ENCODE peak calls at places on chromosomes 4 and X, in ten cellular contexts. One of them, this sample, is unnamed.

GRCh38 chr4:2806392-2807355 is 13.8 kb downstream of the SH3BP2 start:
- DNase-seq in omental fat pad: no peak
- DNase-seq in neural crest cell: no peak
- DNase-seq in A549: no peak
- DNase-seq in colonic mucosa: peak
- DNase-seq in MM.1S: no peak
- DNase-seq in foreskin fibroblast: peak
- DNase-seq in H9: no peak
- DNase-seq in epithelial cell of esophagus: no peak
- DNase-seq in cardiac fibroblast: peak
- DNase-seq in this sample: peak

GRCh38 chr4:4256799-4257198 is 8.8 kb upstream of the TMEM128 start:
- DNase-seq in foreskin fibroblast: no peak
- DNase-seq in cardiac fibroblast: no peak
- DNase-seq in MM.1S: peak
- DNase-seq in neural crest cell: no peak
- DNase-seq in epithelial cell of esophagus: no peak
- DNase-seq in H9: peak
- DNase-seq in colonic mucosa: no peak
- DNase-seq in omental fat pad: no peak
- DNase-seq in A549: no peak
- DNase-seq in this sample: no peak

GRCh38 chr4:26076000-26076587 is 162.1 kb downstream of the SMIM20 start:
- DNase-seq in epithelial cell of esophagus: peak
- DNase-seq in colonic mucosa: no peak
- DNase-seq in neural crest cell: no peak
- DNase-seq in H9: no peak
- DNase-seq in omental fat pad: no peak
- DNase-seq in A549: no peak
- DNase-seq in foreskin fibroblast: peak
- DNase-seq in MM.1S: no peak
- DNase-seq in cardiac fibroblast: peak
- DNase-seq in this sample: no peak

GRCh38 chrX:10524578-10524977 is 95.8 kb downstream of the MID1 start:
- DNase-seq in colonic mucosa: no peak
- DNase-seq in foreskin fibroblast: no peak
- DNase-seq in A549: no peak
- DNase-seq in epithelial cell of esophagus: no peak
- DNase-seq in MM.1S: no peak
- DNase-seq in H9: no peak
- DNase-seq in omental fat pad: no peak
- DNase-seq in cardiac fibroblast: peak
- DNase-seq in neural crest cell: no peak
- DNase-seq in this sample: no peak

GRCh38 chr4:3836041-3836801 is 70.0 kb downstream of the ADRA2C start:
- DNase-seq in cardiac fibroblast: no peak
- DNase-seq in H9: peak
- DNase-seq in epithelial cell of esophagus: no peak
- DNase-seq in colonic mucosa: no peak
- DNase-seq in foreskin fibroblast: no peak
- DNase-seq in neural crest cell: no peak
- DNase-seq in MM.1S: no peak
- DNase-seq in omental fat pad: no peak
- DNase-seq in A549: no peak
- DNase-seq in this sample: no peak

GRCh38 chrX:39491548-39492297 is 606.0 kb downstream of the BCOR start:
- DNase-seq in H9: no peak
- DNase-seq in foreskin fibroblast: no peak
- DNase-seq in neural crest cell: no peak
- DNase-seq in omental fat pad: no peak
- DNase-seq in epithelial cell of esophagus: no peak
- DNase-seq in colonic mucosa: peak
- DNase-seq in cardiac fibroblast: no peak
- DNase-seq in A549: no peak
- DNase-seq in MM.1S: peak
- DNase-seq in this sample: no peak

GRCh38 chr4:1686440-1687036 is 2.4 kb upstream of the FAM53A start:
- DNase-seq in epithelial cell of esophagus: no peak
- DNase-seq in cardiac fibroblast: no peak
- DNase-seq in neural crest cell: no peak
- DNase-seq in omental fat pad: no peak
- DNase-seq in H9: no peak
- DNase-seq in A549: no peak
- DNase-seq in MM.1S: no peak
- DNase-seq in colonic mucosa: no peak
- DNase-seq in foreskin fibroblast: no peak
- DNase-seq in this sample: no peak

GRCh38 chr4:148052448-148052847 is 320.6 kb downstream of the ARHGAP10 start:
- DNase-seq in MM.1S: no peak
- DNase-seq in neural crest cell: no peak
- DNase-seq in epithelial cell of esophagus: no peak
- DNase-seq in omental fat pad: no peak
- DNase-seq in cardiac fibroblast: peak
- DNase-seq in colonic mucosa: no peak
- DNase-seq in foreskin fibroblast: no peak
- DNase-seq in H9: no peak
- DNase-seq in A549: no peak
- DNase-seq in this sample: no peak

GRCh38 chrX:150361070-150361776 is 1.9 kb upstream of the MAMLD1 start:
- DNase-seq in foreskin fibroblast: peak
- DNase-seq in cardiac fibroblast: no peak
- DNase-seq in MM.1S: no peak
- DNase-seq in H9: peak
- DNase-seq in epithelial cell of esophagus: peak
- DNase-seq in colonic mucosa: no peak
- DNase-seq in neural crest cell: no peak
- DNase-seq in omental fat pad: no peak
- DNase-seq in A549: peak
- DNase-seq in this sample: no peak

GRCh38 chrX:13092455-13092941 is 48.1 kb upstream of the FAM9C start:
- DNase-seq in cardiac fibroblast: no peak
- DNase-seq in A549: no peak
- DNase-seq in colonic mucosa: peak
- DNase-seq in neural crest cell: no peak
- DNase-seq in epithelial cell of esophagus: no peak
- DNase-seq in omental fat pad: no peak
- DNase-seq in H9: no peak
- DNase-seq in MM.1S: no peak
- DNase-seq in foreskin fibroblast: no peak
- DNase-seq in this sample: no peak

GRCh38 chrX:3549442-3549875 is 164.0 kb downstream of the PRKX start:
- DNase-seq in MM.1S: no peak
- DNase-seq in colonic mucosa: no peak
- DNase-seq in omental fat pad: no peak
- DNase-seq in H9: no peak
- DNase-seq in foreskin fibroblast: peak
- DNase-seq in cardiac fibroblast: peak
- DNase-seq in epithelial cell of esophagus: peak
- DNase-seq in neural crest cell: peak
- DNase-seq in A549: peak
- DNase-seq in this sample: no peak

GRCh38 chr4:89306486-89307184 is 965 bp downstream of the GPRIN3 start:
- DNase-seq in MM.1S: peak
- DNase-seq in omental fat pad: no peak
- DNase-seq in A549: peak
- DNase-seq in cardiac fibroblast: no peak
- DNase-seq in colonic mucosa: peak
- DNase-seq in neural crest cell: no peak
- DNase-seq in epithelial cell of esophagus: no peak
- DNase-seq in H9: no peak
- DNase-seq in foreskin fibroblast: no peak
- DNase-seq in this sample: no peak

GRCh38 chr4:183906486-183906735 is 1.3 kb downstream of the STOX2 start:
- DNase-seq in H9: no peak
- DNase-seq in MM.1S: no peak
- DNase-seq in A549: no peak
- DNase-seq in foreskin fibroblast: no peak
- DNase-seq in neural crest cell: no peak
- DNase-seq in omental fat pad: no peak
- DNase-seq in epithelial cell of esophagus: no peak
- DNase-seq in colonic mucosa: no peak
- DNase-seq in cardiac fibroblast: no peak
- DNase-seq in this sample: no peak

GRCh38 chr4:158461336-158461735 is 60.3 kb upstream of the RXFP1 start:
- DNase-seq in epithelial cell of esophagus: peak
- DNase-seq in cardiac fibroblast: no peak
- DNase-seq in neural crest cell: no peak
- DNase-seq in H9: no peak
- DNase-seq in omental fat pad: no peak
- DNase-seq in A549: no peak
- DNase-seq in colonic mucosa: no peak
- DNase-seq in foreskin fibroblast: peak
- DNase-seq in MM.1S: no peak
- DNase-seq in this sample: no peak

DNA sequence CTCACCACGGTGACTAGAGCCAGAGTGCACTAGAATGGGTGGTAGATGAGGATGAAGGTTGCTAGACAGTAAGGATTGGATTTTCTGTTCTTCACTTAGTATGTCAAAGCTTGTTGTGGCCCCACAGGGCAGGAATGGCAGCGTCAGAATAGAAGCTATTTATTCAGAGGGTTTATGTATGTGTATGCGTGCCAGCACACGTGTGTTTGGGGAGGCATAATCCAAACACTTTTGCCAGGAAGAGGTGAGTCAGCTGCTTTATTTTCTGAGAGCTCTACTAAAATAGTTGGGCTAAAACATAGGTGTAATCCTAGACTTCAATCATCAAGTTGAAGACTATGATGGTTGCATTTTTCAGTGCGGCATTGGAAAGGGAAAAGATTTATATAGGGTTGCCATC is 1.2 kb upstream of the MAGEE2 start:
- DNase-seq in colonic mucosa: no peak
- DNase-seq in MM.1S: no peak
- DNase-seq in A549: no peak
- DNase-seq in omental fat pad: no peak
- DNase-seq in cardiac fibroblast: no peak
- DNase-seq in epithelial cell of esophagus: peak
- DNase-seq in neural crest cell: no peak
- DNase-seq in foreskin fibroblast: no peak
- DNase-seq in H9: no peak
- DNase-seq in this sample: no peak
- TF ChIP-seq CTCF in colonic mucosa: no peak
- TF ChIP-seq CTCF in MM.1S: no peak
- TF ChIP-seq CTCF in A549: no peak
- TF ChIP-seq CTCF in omental fat pad: no peak
- TF ChIP-seq CTCF in cardiac fibroblast: no peak
- TF ChIP-seq CTCF in epithelial cell of esophagus: no peak
- TF ChIP-seq CTCF in neural crest cell: no peak
- TF ChIP-seq CTCF in foreskin fibroblast: no peak
- TF ChIP-seq CTCF in H9: no peak
- TF ChIP-seq CTCF in this sample: no peak

DNA sequence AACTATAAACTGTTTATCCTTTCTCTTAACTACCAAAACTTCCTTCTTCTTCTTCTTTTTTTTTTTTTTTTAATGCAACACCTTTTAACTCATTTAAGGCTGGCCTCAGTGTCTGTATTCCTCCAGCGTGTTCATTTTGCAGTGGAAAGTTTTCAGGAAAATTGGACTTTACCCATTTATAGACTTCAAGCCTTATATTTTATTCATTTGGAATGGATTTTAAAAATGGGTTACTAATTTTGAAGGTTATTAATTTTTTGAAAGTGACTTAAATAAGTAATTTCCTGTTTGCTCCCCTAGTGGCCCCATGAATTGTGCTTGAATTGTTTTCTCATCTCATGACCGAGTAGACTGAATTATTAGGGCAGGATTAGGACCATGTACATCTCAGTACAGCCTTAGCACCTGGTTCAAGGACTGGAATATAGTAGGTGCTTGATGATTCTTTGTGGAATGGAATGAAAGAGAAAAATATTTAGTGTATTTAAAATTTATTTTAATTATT is 282.7 kb downstream of the ANKRD50 start:
- DNase-seq in colonic mucosa: no peak
- DNase-seq in foreskin fibroblast: no peak
- DNase-seq in neural crest cell: no peak
- DNase-seq in A549: peak
- DNase-seq in MM.1S: no peak
- DNase-seq in cardiac fibroblast: no peak
- DNase-seq in omental fat pad: no peak
- DNase-seq in H9: no peak
- DNase-seq in epithelial cell of esophagus: no peak
- DNase-seq in this sample: no peak
- TF ChIP-seq CTCF in colonic mucosa: no peak
- TF ChIP-seq CTCF in foreskin fibroblast: no peak
- TF ChIP-seq CTCF in neural crest cell: no peak
- TF ChIP-seq CTCF in A549: no peak
- TF ChIP-seq CTCF in MM.1S: no peak
- TF ChIP-seq CTCF in cardiac fibroblast: no peak
- TF ChIP-seq CTCF in omental fat pad: no peak
- TF ChIP-seq CTCF in H9: no peak
- TF ChIP-seq CTCF in epithelial cell of esophagus: no peak
- TF ChIP-seq CTCF in this sample: no peak

DNA sequence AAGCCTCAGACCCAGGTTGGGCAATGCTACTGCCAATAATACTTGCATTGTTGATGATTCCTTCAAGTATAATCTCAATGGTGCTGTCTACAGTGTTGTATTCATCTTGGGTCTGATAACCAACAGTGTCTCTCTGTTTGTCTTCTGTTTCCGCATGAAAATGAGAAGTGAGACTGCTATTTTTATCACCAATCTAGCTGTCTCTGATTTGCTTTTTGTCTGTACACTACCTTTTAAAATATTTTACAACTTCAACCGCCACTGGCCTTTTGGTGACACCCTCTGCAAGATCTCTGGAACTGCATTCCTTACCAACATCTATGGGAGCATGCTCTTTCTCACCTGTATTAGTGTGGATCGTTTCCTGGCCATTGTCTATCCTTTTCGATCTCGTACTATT is 7.4 kb downstream of the LPAR4 start:
- DNase-seq in neural crest cell: no peak
- DNase-seq in MM.1S: peak
- DNase-seq in colonic mucosa: no peak
- DNase-seq in A549: no peak
- DNase-seq in H9: no peak
- DNase-seq in omental fat pad: no peak
- DNase-seq in epithelial cell of esophagus: no peak
- DNase-seq in cardiac fibroblast: no peak
- DNase-seq in foreskin fibroblast: no peak
- DNase-seq in this sample: no peak
- TF ChIP-seq CTCF in neural crest cell: no peak
- TF ChIP-seq CTCF in MM.1S: peak
- TF ChIP-seq CTCF in colonic mucosa: no peak
- TF ChIP-seq CTCF in A549: no peak
- TF ChIP-seq CTCF in H9: no peak
- TF ChIP-seq CTCF in omental fat pad: no peak
- TF ChIP-seq CTCF in epithelial cell of esophagus: no peak
- TF ChIP-seq CTCF in cardiac fibroblast: no peak
- TF ChIP-seq CTCF in foreskin fibroblast: no peak
- TF ChIP-seq CTCF in this sample: no peak

GRCh38 chr4:130335417-130336194 is 1239.7 kb downstream of the C4orf33 start:
- DNase-seq in epithelial cell of esophagus: no peak
- DNase-seq in neural crest cell: no peak
- DNase-seq in colonic mucosa: no peak
- DNase-seq in H9: no peak
- DNase-seq in omental fat pad: no peak
- DNase-seq in MM.1S: no peak
- DNase-seq in foreskin fibroblast: no peak
- DNase-seq in cardiac fibroblast: no peak
- DNase-seq in A549: no peak
- DNase-seq in this sample: no peak

GRCh38 chr4:130333241-130333759 is 1237.3 kb downstream of the C4orf33 start:
- DNase-seq in colonic mucosa: no peak
- DNase-seq in foreskin fibroblast: no peak
- DNase-seq in A549: no peak
- DNase-seq in H9: no peak
- DNase-seq in omental fat pad: no peak
- DNase-seq in cardiac fibroblast: no peak
- DNase-seq in epithelial cell of esophagus: no peak
- DNase-seq in MM.1S: no peak
- DNase-seq in neural crest cell: no peak
- DNase-seq in this sample: no peak

GRCh38 chr4:130336585-130337217 is 1240.7 kb downstream of the C4orf33 start:
- DNase-seq in omental fat pad: no peak
- DNase-seq in H9: no peak
- DNase-seq in foreskin fibroblast: peak
- DNase-seq in colonic mucosa: no peak
- DNase-seq in epithelial cell of esophagus: peak
- DNase-seq in neural crest cell: no peak
- DNase-seq in A549: peak
- DNase-seq in MM.1S: peak
- DNase-seq in cardiac fibroblast: peak
- DNase-seq in this sample: peak
- TF ChIP-seq CTCF in omental fat pad: no peak
- TF ChIP-seq CTCF in H9: peak
- TF ChIP-seq CTCF in foreskin fibroblast: peak
- TF ChIP-seq CTCF in colonic mucosa: no peak
- TF ChIP-seq CTCF in epithelial cell of esophagus: peak
- TF ChIP-seq CTCF in neural crest cell: peak
- TF ChIP-seq CTCF in A549: no peak
- TF ChIP-seq CTCF in MM.1S: peak
- TF ChIP-seq CTCF in cardiac fibroblast: peak
- TF ChIP-seq CTCF in this sample: peak